ENCODE peak calls at places on chromosome 16, in seven cellular contexts. One of them, this sample, is unnamed.

GRCh38 chr16:81143921-81144471 is 47.8 kb upstream of the GCSH start:
- DNase-seq in esophagus squamous epithelium: no peak
- DNase-seq in NCI-H748 treated with DMSO at 0.1 percent for 48 hours: no peak
- DNase-seq in A172: peak; percentile 29
- DNase-seq in activated CD8-positive, alpha-beta memory T cell treated with anti-CD3 and anti-CD28 coated beads, Interleukin-2, amount 10 ng/mL, durations not matched to agents 7 days and 5 days: no peak
- DNase-seq in stimulated activated naive CD4-positive, alpha-beta T cell: no peak
- DNase-seq in endothelial cell: no peak
- DNase-seq in this sample: no peak

GRCh38 chr16:3235856-3236669 is 1.1 kb upstream of the ZNF200 start:
- DNase-seq in esophagus squamous epithelium: no peak
- DNase-seq in NCI-H748 treated with DMSO at 0.1 percent for 48 hours: no peak
- DNase-seq in A172: no peak
- DNase-seq in activated CD8-positive, alpha-beta memory T cell treated with anti-CD3 and anti-CD28 coated beads, Interleukin-2, amount 10 ng/mL, durations not matched to agents 7 days and 5 days: peak; percentile 59
- DNase-seq in stimulated activated naive CD4-positive, alpha-beta T cell: peak; percentile 42
- DNase-seq in endothelial cell: peak; percentile 8
- DNase-seq in this sample: no peak

GRCh38 chr16:77172964-77173363 is 18.0 kb upstream of the MON1B start:
- DNase-seq in esophagus squamous epithelium: no peak
- DNase-seq in NCI-H748 treated with DMSO at 0.1 percent for 48 hours: no peak
- DNase-seq in A172: no peak
- DNase-seq in activated CD8-positive, alpha-beta memory T cell treated with anti-CD3 and anti-CD28 coated beads, Interleukin-2, amount 10 ng/mL, durations not matched to agents 7 days and 5 days: no peak
- DNase-seq in stimulated activated naive CD4-positive, alpha-beta T cell: no peak
- DNase-seq in endothelial cell: no peak
- DNase-seq in this sample: no peak

GRCh38 chr16:78584213-78584860 is 484.9 kb downstream of the WWOX start:
- DNase-seq in esophagus squamous epithelium: no peak
- DNase-seq in NCI-H748 treated with DMSO at 0.1 percent for 48 hours: no peak
- DNase-seq in A172: no peak
- DNase-seq in activated CD8-positive, alpha-beta memory T cell treated with anti-CD3 and anti-CD28 coated beads, Interleukin-2, amount 10 ng/mL, durations not matched to agents 7 days and 5 days: no peak
- DNase-seq in stimulated activated naive CD4-positive, alpha-beta T cell: no peak
- DNase-seq in endothelial cell: no peak
- DNase-seq in this sample: no peak

GRCh38 chr16:50667497-50668367 is 13.4 kb downstream of the SNX20 start:
- DNase-seq in esophagus squamous epithelium: no peak
- DNase-seq in NCI-H748 treated with DMSO at 0.1 percent for 48 hours: no peak
- DNase-seq in A172: no peak
- DNase-seq in activated CD8-positive, alpha-beta memory T cell treated with anti-CD3 and anti-CD28 coated beads, Interleukin-2, amount 10 ng/mL, durations not matched to agents 7 days and 5 days: peak; percentile 54
- DNase-seq in stimulated activated naive CD4-positive, alpha-beta T cell: no peak
- DNase-seq in endothelial cell: no peak
- DNase-seq in this sample: no peak

GRCh38 chr16:27566417-27566816 is 16.5 kb downstream of the KATNIP start:
- DNase-seq in esophagus squamous epithelium: no peak
- DNase-seq in NCI-H748 treated with DMSO at 0.1 percent for 48 hours: no peak
- DNase-seq in A172: no peak
- DNase-seq in activated CD8-positive, alpha-beta memory T cell treated with anti-CD3 and anti-CD28 coated beads, Interleukin-2, amount 10 ng/mL, durations not matched to agents 7 days and 5 days: no peak
- DNase-seq in stimulated activated naive CD4-positive, alpha-beta T cell: no peak
- DNase-seq in endothelial cell: no peak
- DNase-seq in this sample: no peak

GRCh38 chr16:66419527-66419926 is 7.6 kb upstream of the BEAN1 start:
- DNase-seq in esophagus squamous epithelium: no peak
- DNase-seq in NCI-H748 treated with DMSO at 0.1 percent for 48 hours: no peak
- DNase-seq in A172: no peak
- DNase-seq in activated CD8-positive, alpha-beta memory T cell treated with anti-CD3 and anti-CD28 coated beads, Interleukin-2, amount 10 ng/mL, durations not matched to agents 7 days and 5 days: no peak
- DNase-seq in stimulated activated naive CD4-positive, alpha-beta T cell: no peak
- DNase-seq in endothelial cell: no peak
- DNase-seq in this sample: peak; percentile 35

GRCh38 chr16:81808933-81809480 is 29.9 kb downstream of the PLCG2 start:
- DNase-seq in esophagus squamous epithelium: peak; percentile 19
- DNase-seq in NCI-H748 treated with DMSO at 0.1 percent for 48 hours: no peak
- DNase-seq in A172: no peak
- DNase-seq in activated CD8-positive, alpha-beta memory T cell treated with anti-CD3 and anti-CD28 coated beads, Interleukin-2, amount 10 ng/mL, durations not matched to agents 7 days and 5 days: peak; percentile 90
- DNase-seq in stimulated activated naive CD4-positive, alpha-beta T cell: no peak
- DNase-seq in endothelial cell: no peak
- DNase-seq in this sample: no peak

GRCh38 chr16:89067677-89068076 is 26.0 kb upstream of the ACSF3 start:
- DNase-seq in esophagus squamous epithelium: no peak
- DNase-seq in NCI-H748 treated with DMSO at 0.1 percent for 48 hours: no peak
- DNase-seq in A172: no peak
- DNase-seq in activated CD8-positive, alpha-beta memory T cell treated with anti-CD3 and anti-CD28 coated beads, Interleukin-2, amount 10 ng/mL, durations not matched to agents 7 days and 5 days: no peak
- DNase-seq in stimulated activated naive CD4-positive, alpha-beta T cell: no peak
- DNase-seq in endothelial cell: no peak
- DNase-seq in this sample: no peak

GRCh38 chr16:15509593-15510520 is 75.5 kb downstream of the BMERB1 start:
- DNase-seq in esophagus squamous epithelium: no peak
- DNase-seq in NCI-H748 treated with DMSO at 0.1 percent for 48 hours: no peak
- DNase-seq in A172: peak; percentile 46
- DNase-seq in activated CD8-positive, alpha-beta memory T cell treated with anti-CD3 and anti-CD28 coated beads, Interleukin-2, amount 10 ng/mL, durations not matched to agents 7 days and 5 days: peak; percentile 59
- DNase-seq in stimulated activated naive CD4-positive, alpha-beta T cell: no peak
- DNase-seq in endothelial cell: no peak
- DNase-seq in this sample: no peak

GRCh38 chr16:50300942-50301625 is 34.7 kb downstream of the ADCY7 start:
- DNase-seq in esophagus squamous epithelium: no peak
- DNase-seq in NCI-H748 treated with DMSO at 0.1 percent for 48 hours: no peak
- DNase-seq in A172: no peak
- DNase-seq in activated CD8-positive, alpha-beta memory T cell treated with anti-CD3 and anti-CD28 coated beads, Interleukin-2, amount 10 ng/mL, durations not matched to agents 7 days and 5 days: no peak
- DNase-seq in stimulated activated naive CD4-positive, alpha-beta T cell: no peak
- DNase-seq in endothelial cell: no peak
- DNase-seq in this sample: peak; percentile 55

GRCh38 chr16:30628628-30629342 is 18.6 kb upstream of the ZNF689 start:
- DNase-seq in esophagus squamous epithelium: no peak
- DNase-seq in NCI-H748 treated with DMSO at 0.1 percent for 48 hours: peak; percentile 46
- DNase-seq in A172: peak; percentile 70
- DNase-seq in activated CD8-positive, alpha-beta memory T cell treated with anti-CD3 and anti-CD28 coated beads, Interleukin-2, amount 10 ng/mL, durations not matched to agents 7 days and 5 days: peak; percentile 93
- DNase-seq in stimulated activated naive CD4-positive, alpha-beta T cell: peak; percentile 80
- DNase-seq in endothelial cell: peak; percentile 88
- DNase-seq in this sample: peak; percentile 93

GRCh38 chr16:30369091-30369937 is 980 bp downstream of the TBC1D10B start:
- DNase-seq in esophagus squamous epithelium: no peak
- DNase-seq in NCI-H748 treated with DMSO at 0.1 percent for 48 hours: no peak
- DNase-seq in A172: no peak
- DNase-seq in activated CD8-positive, alpha-beta memory T cell treated with anti-CD3 and anti-CD28 coated beads, Interleukin-2, amount 10 ng/mL, durations not matched to agents 7 days and 5 days: no peak
- DNase-seq in stimulated activated naive CD4-positive, alpha-beta T cell: no peak
- DNase-seq in endothelial cell: peak; percentile 31
- DNase-seq in this sample: no peak

GRCh38 chr16:88720396-88720970 is 14.2 kb downstream of the CTU2 start:
- DNase-seq in esophagus squamous epithelium: no peak
- DNase-seq in NCI-H748 treated with DMSO at 0.1 percent for 48 hours: no peak
- DNase-seq in A172: no peak
- DNase-seq in activated CD8-positive, alpha-beta memory T cell treated with anti-CD3 and anti-CD28 coated beads, Interleukin-2, amount 10 ng/mL, durations not matched to agents 7 days and 5 days: no peak
- DNase-seq in stimulated activated naive CD4-positive, alpha-beta T cell: no peak
- DNase-seq in endothelial cell: no peak
- DNase-seq in this sample: no peak

GRCh38 chr16:819336-819735 is 18.8 kb upstream of the GNG13 start:
- DNase-seq in esophagus squamous epithelium: no peak
- DNase-seq in NCI-H748 treated with DMSO at 0.1 percent for 48 hours: no peak
- DNase-seq in A172: no peak
- DNase-seq in activated CD8-positive, alpha-beta memory T cell treated with anti-CD3 and anti-CD28 coated beads, Interleukin-2, amount 10 ng/mL, durations not matched to agents 7 days and 5 days: peak; percentile 67
- DNase-seq in stimulated activated naive CD4-positive, alpha-beta T cell: no peak
- DNase-seq in endothelial cell: no peak
- DNase-seq in this sample: no peak

GRCh38 chr16:734208-734980 is 6.4 kb downstream of the CIAO3 start:
- DNase-seq in esophagus squamous epithelium: no peak
- DNase-seq in NCI-H748 treated with DMSO at 0.1 percent for 48 hours: no peak
- DNase-seq in A172: no peak
- DNase-seq in activated CD8-positive, alpha-beta memory T cell treated with anti-CD3 and anti-CD28 coated beads, Interleukin-2, amount 10 ng/mL, durations not matched to agents 7 days and 5 days: no peak
- DNase-seq in stimulated activated naive CD4-positive, alpha-beta T cell: no peak
- DNase-seq in endothelial cell: no peak
- DNase-seq in this sample: no peak

GRCh38 chr16:89150090-89150835 is 21.3 kb upstream of the CDH15 start:
- DNase-seq in esophagus squamous epithelium: no peak
- DNase-seq in NCI-H748 treated with DMSO at 0.1 percent for 48 hours: no peak
- DNase-seq in A172: no peak
- DNase-seq in activated CD8-positive, alpha-beta memory T cell treated with anti-CD3 and anti-CD28 coated beads, Interleukin-2, amount 10 ng/mL, durations not matched to agents 7 days and 5 days: no peak
- DNase-seq in stimulated activated naive CD4-positive, alpha-beta T cell: no peak
- DNase-seq in endothelial cell: no peak
- DNase-seq in this sample: no peak

GRCh38 chr16:10181196-10182162 is 749 bp downstream of the GRIN2A start:
- DNase-seq in esophagus squamous epithelium: no peak
- DNase-seq in NCI-H748 treated with DMSO at 0.1 percent for 48 hours: peak; percentile 56
- DNase-seq in A172: no peak
- DNase-seq in activated CD8-positive, alpha-beta memory T cell treated with anti-CD3 and anti-CD28 coated beads, Interleukin-2, amount 10 ng/mL, durations not matched to agents 7 days and 5 days: peak; percentile 46
- DNase-seq in stimulated activated naive CD4-positive, alpha-beta T cell: no peak
- DNase-seq in endothelial cell: peak; percentile 89
- DNase-seq in this sample: no peak

GRCh38 chr16:85601730-85602401 is 11.3 kb upstream of the GSE1 start:
- DNase-seq in esophagus squamous epithelium: no peak
- DNase-seq in NCI-H748 treated with DMSO at 0.1 percent for 48 hours: no peak
- DNase-seq in A172: no peak
- DNase-seq in activated CD8-positive, alpha-beta memory T cell treated with anti-CD3 and anti-CD28 coated beads, Interleukin-2, amount 10 ng/mL, durations not matched to agents 7 days and 5 days: no peak
- DNase-seq in stimulated activated naive CD4-positive, alpha-beta T cell: no peak
- DNase-seq in endothelial cell: no peak
- DNase-seq in this sample: no peak

GRCh38 chr16:1475552-1476114 is 805 bp upstream of the CLCN7 start:
- DNase-seq in esophagus squamous epithelium: no peak
- DNase-seq in NCI-H748 treated with DMSO at 0.1 percent for 48 hours: no peak
- DNase-seq in A172: no peak
- DNase-seq in activated CD8-positive, alpha-beta memory T cell treated with anti-CD3 and anti-CD28 coated beads, Interleukin-2, amount 10 ng/mL, durations not matched to agents 7 days and 5 days: no peak
- DNase-seq in stimulated activated naive CD4-positive, alpha-beta T cell: no peak
- DNase-seq in endothelial cell: no peak
- DNase-seq in this sample: no peak

GRCh38 chr16:88354229-88355092 is 28.3 kb upstream of the ZNF469 start:
- DNase-seq in esophagus squamous epithelium: no peak
- DNase-seq in NCI-H748 treated with DMSO at 0.1 percent for 48 hours: no peak
- DNase-seq in A172: no peak
- DNase-seq in activated CD8-positive, alpha-beta memory T cell treated with anti-CD3 and anti-CD28 coated beads, Interleukin-2, amount 10 ng/mL, durations not matched to agents 7 days and 5 days: no peak
- DNase-seq in stimulated activated naive CD4-positive, alpha-beta T cell: no peak
- DNase-seq in endothelial cell: no peak
- DNase-seq in this sample: no peak

GRCh38 chr16:58492735-58493134 is 7.2 kb upstream of the NDRG4 start:
- DNase-seq in esophagus squamous epithelium: no peak
- DNase-seq in NCI-H748 treated with DMSO at 0.1 percent for 48 hours: no peak
- DNase-seq in A172: no peak
- DNase-seq in activated CD8-positive, alpha-beta memory T cell treated with anti-CD3 and anti-CD28 coated beads, Interleukin-2, amount 10 ng/mL, durations not matched to agents 7 days and 5 days: no peak
- DNase-seq in stimulated activated naive CD4-positive, alpha-beta T cell: no peak
- DNase-seq in endothelial cell: no peak
- DNase-seq in this sample: no peak

GRCh38 chr16:79310734-79311133 is 289.8 kb downstream of the MAF start:
- DNase-seq in esophagus squamous epithelium: no peak
- DNase-seq in NCI-H748 treated with DMSO at 0.1 percent for 48 hours: no peak
- DNase-seq in A172: no peak
- DNase-seq in activated CD8-positive, alpha-beta memory T cell treated with anti-CD3 and anti-CD28 coated beads, Interleukin-2, amount 10 ng/mL, durations not matched to agents 7 days and 5 days: no peak
- DNase-seq in stimulated activated naive CD4-positive, alpha-beta T cell: no peak
- DNase-seq in endothelial cell: no peak
- DNase-seq in this sample: no peak

GRCh38 chr16:29107299-29107698 is 122.4 kb downstream of the LAT start:
- DNase-seq in esophagus squamous epithelium: no peak
- DNase-seq in NCI-H748 treated with DMSO at 0.1 percent for 48 hours: no peak
- DNase-seq in A172: no peak
- DNase-seq in activated CD8-positive, alpha-beta memory T cell treated with anti-CD3 and anti-CD28 coated beads, Interleukin-2, amount 10 ng/mL, durations not matched to agents 7 days and 5 days: no peak
- DNase-seq in stimulated activated naive CD4-positive, alpha-beta T cell: no peak
- DNase-seq in endothelial cell: no peak
- DNase-seq in this sample: no peak

GRCh38 chr16:76661691-76662090 is 384.5 kb downstream of the CNTNAP4 start:
- DNase-seq in esophagus squamous epithelium: no peak
- DNase-seq in NCI-H748 treated with DMSO at 0.1 percent for 48 hours: no peak
- DNase-seq in A172: no peak
- DNase-seq in activated CD8-positive, alpha-beta memory T cell treated with anti-CD3 and anti-CD28 coated beads, Interleukin-2, amount 10 ng/mL, durations not matched to agents 7 days and 5 days: no peak
- DNase-seq in stimulated activated naive CD4-positive, alpha-beta T cell: no peak
- DNase-seq in endothelial cell: no peak
- DNase-seq in this sample: no peak

GRCh38 chr16:27458196-27458728 is 56.3 kb downstream of the IL21R start:
- DNase-seq in esophagus squamous epithelium: no peak
- DNase-seq in NCI-H748 treated with DMSO at 0.1 percent for 48 hours: no peak
- DNase-seq in A172: no peak
- DNase-seq in activated CD8-positive, alpha-beta memory T cell treated with anti-CD3 and anti-CD28 coated beads, Interleukin-2, amount 10 ng/mL, durations not matched to agents 7 days and 5 days: no peak
- DNase-seq in stimulated activated naive CD4-positive, alpha-beta T cell: no peak
- DNase-seq in endothelial cell: no peak
- DNase-seq in this sample: no peak

This sample was measured in ascending aorta.